ENCODE peak calls at places on chromosomes 3 and 15, in six cellular contexts. T is sigmoid colon, K is endothelial cell, G is left lung, S is heart right ventricle, M is HFFc6. P is an unnamed sample.

GRCh38 chr3:9902372-9903237 is at the start of gene IL17RE:
- DNase-seq in K (no peak), M (no peak), G (peak; percentile 85), S (no peak), T (no peak), P (no peak)

GRCh38 chr3:112640864-112641751 is at the start of gene CCDC80:
- DNase-seq in T (peak; percentile 71), K (no peak), M (peak; percentile 96), S (no peak), G (no peak), P (no peak)

GRCh38 chr3:58434990-58435389 is 1.4 kb upstream of the PDHB start:
- DNase-seq in S (no peak), G (no peak), K (no peak), M (peak; percentile 67), T (no peak), P (no peak)

GRCh38 chr15:81492303-81492702 is 118.3 kb upstream of the TMC3 start:
- DNase-seq in G (no peak), M (no peak), S (no peak), T (no peak), K (no peak), P (no peak)

GRCh38 chr3:195580733-195581443 is 2.9 kb downstream of the APOD start:
- DNase-seq in G (no peak), S (no peak), K (no peak), M (peak; percentile 44), T (no peak), P (no peak)

GRCh38 chr15:74384566-74385441 is 17.4 kb upstream of the CYP11A1 start:
- DNase-seq in K (no peak), S (no peak), G (peak; percentile 79), M (peak; percentile 36), T (no peak), P (no peak)

GRCh38 chr15:58748787-58749531 is 548 bp downstream of the ADAM10 start:
- DNase-seq in K (peak; percentile 60), M (peak; percentile 9), T (peak; percentile 75), G (peak; percentile 92), S (peak; percentile 64), P (peak; percentile 49)

GRCh38 chr15:69193948-69194827 is 33.8 kb downstream of the GLCE start:
- DNase-seq in K (no peak), M (peak; percentile 48), S (no peak), T (no peak), G (no peak), P (no peak)

GRCh38 chr15:44243146-44243545 is 45.4 kb upstream of the GOLM2 start:
- DNase-seq in K (no peak), G (no peak), M (peak; percentile 18), S (no peak), T (no peak), P (no peak)

DNA sequence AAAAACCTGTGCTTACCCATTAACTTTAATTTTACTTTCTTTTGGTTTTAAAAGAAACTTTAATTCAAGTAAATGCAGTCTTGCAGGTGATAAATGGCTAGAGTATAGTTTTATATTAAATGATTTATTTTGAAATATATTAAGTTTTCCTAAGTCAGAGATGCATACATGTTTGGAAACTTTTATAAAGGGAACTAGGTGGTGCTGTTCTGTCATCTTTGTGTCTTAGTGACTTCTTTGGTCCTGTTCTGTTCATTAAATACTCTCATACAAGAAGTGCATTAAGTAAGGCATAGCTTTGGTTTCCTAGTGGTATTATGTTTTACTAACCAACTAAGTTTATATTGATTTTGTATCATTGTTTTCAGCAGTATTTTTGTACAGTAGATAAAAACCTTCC is 15.6 kb downstream of the CADM2 start:
- DNase-seq in G (no peak), S (no peak), K (no peak), T (no peak), M (no peak), P (no peak)
- TF ChIP-seq CTCF in G (no peak), S (no peak), K (no peak), T (no peak), M (no peak), P (no peak)

GRCh38 chr3:43155464-43156121 is 49.7 kb upstream of the POMGNT2 start:
- DNase-seq in K (peak; percentile 72), T (peak; percentile 86), G (no peak), M (peak; percentile 83), S (peak; percentile 48), P (no peak)
- TF ChIP-seq CTCF in K (peak; percentile 55), T (peak; percentile 74), G (peak; percentile 28), M (peak; percentile 81), S (peak; percentile 69), P (no peak)

GRCh38 chr15:33309602-33310276 is 1.0 kb upstream of the RYR3 start:
- DNase-seq in G (no peak), K (peak; percentile 49), S (no peak), T (peak; percentile 65), M (no peak), P (no peak)
- TF ChIP-seq CTCF in G (no peak), K (no peak), S (peak; percentile 50), T (peak; percentile 16), M (peak; percentile 55), P (no peak)

GRCh38 chr3:37029111-37029510 is 35.8 kb downstream of the MLH1 start:
- DNase-seq in T (no peak), G (no peak), S (no peak), M (no peak), K (no peak), P (no peak)

GRCh38 chr3:37028329-37028728 is 35.0 kb downstream of the MLH1 start:
- DNase-seq in T (no peak), G (no peak), K (no peak), M (no peak), S (peak; percentile 40), P (no peak)

GRCh38 chr3:37029516-37030163 is 36.3 kb downstream of the MLH1 start:
- DNase-seq in G (no peak), T (no peak), M (no peak), K (no peak), S (no peak), P (no peak)

GRCh38 chr3:37031115-37031682 is 37.9 kb downstream of the MLH1 start:
- DNase-seq in G (no peak), M (no peak), K (no peak), T (peak; percentile 76), S (no peak), P (no peak)

GRCh38 chr3:37030573-37030972 is 37.3 kb downstream of the MLH1 start:
- DNase-seq in G (no peak), T (no peak), S (no peak), M (no peak), K (no peak), P (no peak)
- TF ChIP-seq CTCF in G (no peak), T (no peak), S (no peak), M (no peak), K (no peak), P (no peak)

GRCh38 chr3:125398952-125399351 is 23.8 kb upstream of the ZNF148 start:
- DNase-seq in G (no peak), T (no peak), K (no peak), M (no peak), S (no peak), P (no peak)
- TF ChIP-seq CTCF in G (no peak), T (no peak), K (no peak), M (no peak), S (no peak), P (no peak)

GRCh38 chr3:139934557-139935070 is 371 bp upstream of the CLSTN2 start:
- DNase-seq in S (peak; percentile 74), M (no peak), G (no peak), K (peak; percentile 73), T (peak; percentile 73), P (no peak)
- TF ChIP-seq CTCF in S (peak; percentile 63), M (no peak), G (no peak), K (no peak), T (no peak), P (no peak)

P was measured in natural killer cell.